ENCODE peak calls at places on chromosomes 7 and 10, in four cellular contexts. One of them, this sample, is unnamed.

GRCh38 chr7:90777075-90777864 is 181.1 kb downstream of the CDK14 start:
- DNase-seq in K562: no peak
- DNase-seq in cerebellar cortex: no peak
- DNase-seq in GDM1: no peak
- DNase-seq in this sample: peak

GRCh38 chr7:2508327-2509231 is 11.0 kb upstream of the LFNG start:
- DNase-seq in K562: peak
- DNase-seq in cerebellar cortex: no peak
- DNase-seq in GDM1: peak
- DNase-seq in this sample: peak

GRCh38 chr7:151087247-151088018 is 1.2 kb downstream of the AGAP3 start:
- DNase-seq in K562: peak
- DNase-seq in cerebellar cortex: no peak
- DNase-seq in GDM1: peak
- DNase-seq in this sample: peak

GRCh38 chr7:16526742-16527540 is at the start of gene LRRC72:
- DNase-seq in K562: no peak
- DNase-seq in cerebellar cortex: no peak
- DNase-seq in GDM1: no peak
- DNase-seq in this sample: no peak

GRCh38 chr7:50206521-50207250 is 97.8 kb upstream of the IKZF1 start:
- DNase-seq in K562: no peak
- DNase-seq in cerebellar cortex: no peak
- DNase-seq in GDM1: peak
- DNase-seq in this sample: no peak

GRCh38 chr10:51772387-51772786 is 73.0 kb upstream of the CSTF2T start:
- DNase-seq in K562: no peak
- DNase-seq in cerebellar cortex: no peak
- DNase-seq in GDM1: no peak
- DNase-seq in this sample: no peak

GRCh38 chr10:124719213-124719851 is 24.8 kb downstream of the FAM53B start:
- DNase-seq in K562: peak
- DNase-seq in cerebellar cortex: peak
- DNase-seq in GDM1: peak
- DNase-seq in this sample: peak

GRCh38 chr7:1694981-1695511 is 25.0 kb downstream of the ELFN1 start:
- DNase-seq in K562: no peak
- DNase-seq in cerebellar cortex: no peak
- DNase-seq in GDM1: no peak
- DNase-seq in this sample: no peak

GRCh38 chr10:80194373-80195045 is 10.8 kb downstream of the ANXA11 start:
- DNase-seq in K562: no peak
- DNase-seq in cerebellar cortex: no peak
- DNase-seq in GDM1: no peak
- DNase-seq in this sample: no peak

GRCh38 chr7:29935111-29935510 is 54.5 kb downstream of the SCRN1 start:
- DNase-seq in K562: no peak
- DNase-seq in cerebellar cortex: no peak
- DNase-seq in GDM1: no peak
- DNase-seq in this sample: no peak

GRCh38 chr7:27115161-27116018 is 12.9 kb upstream of the HOXA2 start:
- DNase-seq in K562: no peak
- DNase-seq in cerebellar cortex: no peak
- DNase-seq in GDM1: no peak
- DNase-seq in this sample: no peak